ENCODE peak calls at places on chromosomes 1 and 21, in four cellular contexts. One of them, this sample, is unnamed.

GRCh38 chr1:202397256-202397655 is 48.8 kb downstream of the PPP1R12B start:
- DNase-seq in neural progenitor cell: no peak
- DNase-seq in mesenchymal stem cell: no peak
- DNase-seq in IMR-90: no peak
- DNase-seq in this sample: peak

GRCh38 chr1:28646040-28646439 is 2.4 kb upstream of the RNU11 start:
- DNase-seq in neural progenitor cell: no peak
- DNase-seq in mesenchymal stem cell: peak
- DNase-seq in IMR-90: peak
- DNase-seq in this sample: no peak

GRCh38 chr1:211632117-211632807 is 43.2 kb downstream of the NEK2 start:
- DNase-seq in neural progenitor cell: no peak
- DNase-seq in mesenchymal stem cell: no peak
- DNase-seq in IMR-90: no peak
- DNase-seq in this sample: peak

GRCh38 chr1:25501235-25502058 is 42.0 kb upstream of the LDLRAP1 start:
- DNase-seq in neural progenitor cell: peak
- DNase-seq in mesenchymal stem cell: peak
- DNase-seq in IMR-90: peak
- DNase-seq in this sample: no peak

GRCh38 chr1:73800376-73800775 is 397.6 kb downstream of the LRRIQ3 start:
- DNase-seq in neural progenitor cell: no peak
- DNase-seq in mesenchymal stem cell: peak
- DNase-seq in IMR-90: no peak
- DNase-seq in this sample: no peak

GRCh38 chr1:9755441-9755995 is 68.2 kb downstream of the CLSTN1 start:
- DNase-seq in neural progenitor cell: no peak
- DNase-seq in mesenchymal stem cell: no peak
- DNase-seq in IMR-90: no peak
- DNase-seq in this sample: peak

GRCh38 chr1:84583648-84584047 is 9.4 kb upstream of the CTBS start:
- DNase-seq in neural progenitor cell: peak
- DNase-seq in mesenchymal stem cell: peak
- DNase-seq in IMR-90: no peak
- DNase-seq in this sample: no peak

GRCh38 chr1:32724678-32725594 is 22.4 kb upstream of the SYNC start:
- DNase-seq in neural progenitor cell: peak
- DNase-seq in mesenchymal stem cell: peak
- DNase-seq in IMR-90: peak
- DNase-seq in this sample: peak

GRCh38 chr1:12428334-12428733 is 189.7 kb downstream of the DHRS3 start:
- DNase-seq in neural progenitor cell: no peak
- DNase-seq in mesenchymal stem cell: no peak
- DNase-seq in IMR-90: no peak
- DNase-seq in this sample: no peak

GRCh38 chr1:203217139-203217621 is 12.3 kb downstream of the CHIT1 start:
- DNase-seq in neural progenitor cell: no peak
- DNase-seq in mesenchymal stem cell: no peak
- DNase-seq in IMR-90: no peak
- DNase-seq in this sample: no peak

GRCh38 chr1:22645936-22646335 is 2.5 kb downstream of the C1QC start:
- DNase-seq in neural progenitor cell: no peak
- DNase-seq in mesenchymal stem cell: no peak
- DNase-seq in IMR-90: no peak
- DNase-seq in this sample: no peak

GRCh38 chr1:22641247-22641646 is 2.2 kb upstream of the C1QC start:
- DNase-seq in neural progenitor cell: no peak
- DNase-seq in mesenchymal stem cell: no peak
- DNase-seq in IMR-90: no peak
- DNase-seq in this sample: no peak

GRCh38 chr1:22641906-22642636 is 1.4 kb upstream of the C1QC start:
- DNase-seq in neural progenitor cell: peak
- DNase-seq in mesenchymal stem cell: peak
- DNase-seq in IMR-90: peak
- DNase-seq in this sample: peak

GRCh38 chr1:22643928-22644327 is 495 bp downstream of the C1QC start:
- DNase-seq in neural progenitor cell: no peak
- DNase-seq in mesenchymal stem cell: no peak
- DNase-seq in IMR-90: no peak
- DNase-seq in this sample: no peak

GRCh38 chr1:22643381-22643780 is at the start of gene C1QC:
- DNase-seq in neural progenitor cell: no peak
- DNase-seq in mesenchymal stem cell: no peak
- DNase-seq in IMR-90: no peak
- DNase-seq in this sample: no peak
- H3K4me2 ChIP-seq in neural progenitor cell: no peak
- H3K4me2 ChIP-seq in mesenchymal stem cell: no peak
- H3K4me2 ChIP-seq in IMR-90: no peak
- H3K4me2 ChIP-seq in this sample: no peak

GRCh38 chr1:43622901-43623780 is 26.8 kb upstream of the KDM4A start:
- DNase-seq in neural progenitor cell: no peak
- DNase-seq in mesenchymal stem cell: no peak
- DNase-seq in IMR-90: no peak
- DNase-seq in this sample: no peak
- H3K4me2 ChIP-seq in neural progenitor cell: no peak
- H3K4me2 ChIP-seq in mesenchymal stem cell: no peak
- H3K4me2 ChIP-seq in IMR-90: no peak
- H3K4me2 ChIP-seq in this sample: no peak

DNA sequence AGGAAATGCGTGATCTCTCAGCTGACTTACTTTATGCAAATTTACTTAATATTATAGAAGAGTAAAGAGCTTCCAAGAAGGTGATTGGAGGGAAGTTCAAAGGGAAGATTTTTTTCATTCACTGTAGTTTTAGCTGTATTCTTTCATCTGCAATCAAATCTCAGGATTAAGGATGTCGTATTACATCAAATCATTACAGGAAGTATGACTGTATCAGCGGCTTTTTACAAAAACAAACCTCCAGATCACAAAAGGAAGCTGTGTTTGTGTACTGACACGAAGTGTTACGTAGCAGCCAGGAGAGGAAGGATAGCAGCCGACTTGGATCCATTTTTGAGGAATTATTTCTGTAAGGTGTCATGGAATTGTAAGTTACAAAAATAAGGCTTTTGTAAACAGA is 49.6 kb downstream of the KCNJ15 start:
- DNase-seq in neural progenitor cell: no peak
- DNase-seq in mesenchymal stem cell: no peak
- DNase-seq in IMR-90: peak
- DNase-seq in this sample: peak
- H3K4me2 ChIP-seq in neural progenitor cell: no peak
- H3K4me2 ChIP-seq in mesenchymal stem cell: no peak
- H3K4me2 ChIP-seq in IMR-90: peak
- H3K4me2 ChIP-seq in this sample: peak

DNA sequence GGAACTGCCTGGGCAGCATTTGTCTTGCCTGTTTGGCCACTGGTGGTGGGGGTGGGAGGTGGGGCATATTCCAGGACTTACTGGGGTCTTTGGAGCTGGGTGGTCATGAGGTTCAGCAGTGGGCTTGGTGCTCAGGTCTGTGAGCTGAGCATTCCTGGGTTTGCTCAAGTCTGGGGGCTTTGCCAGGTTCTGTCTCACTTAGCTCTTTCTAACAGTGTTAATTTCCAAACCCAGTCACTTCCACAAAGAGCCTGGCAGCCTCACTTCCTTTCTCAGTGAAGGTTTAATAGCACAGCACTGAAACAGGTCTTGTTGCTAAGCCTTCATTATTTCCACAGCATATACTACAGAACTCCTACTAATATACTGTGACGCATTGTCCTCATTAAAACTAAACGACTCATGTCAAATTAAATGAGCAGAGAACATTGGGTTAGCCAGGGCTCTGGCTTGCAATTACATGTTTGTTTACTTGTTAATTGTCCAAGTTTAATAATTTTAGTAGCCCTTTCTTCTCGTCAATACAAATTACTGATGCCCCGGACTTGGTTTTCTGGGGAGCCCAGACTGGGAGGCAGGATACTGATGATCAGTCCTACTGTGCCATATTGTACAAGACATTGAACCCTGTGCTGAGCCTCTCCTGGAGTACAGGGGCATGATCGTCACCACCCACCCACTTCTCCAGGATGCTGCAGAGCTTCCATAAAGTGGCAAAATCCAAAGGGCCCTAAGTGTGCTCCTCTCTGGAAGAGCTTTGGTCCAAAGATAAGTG is 170.7 kb downstream of the IER5 start:
- DNase-seq in neural progenitor cell: no peak
- DNase-seq in mesenchymal stem cell: no peak
- DNase-seq in IMR-90: no peak
- DNase-seq in this sample: no peak
- H3K4me2 ChIP-seq in neural progenitor cell: no peak
- H3K4me2 ChIP-seq in mesenchymal stem cell: no peak
- H3K4me2 ChIP-seq in IMR-90: no peak
- H3K4me2 ChIP-seq in this sample: no peak

GRCh38 chr1:65103807-65104206 is 44.2 kb upstream of the AK4 start:
- DNase-seq in neural progenitor cell: no peak
- DNase-seq in mesenchymal stem cell: no peak
- DNase-seq in IMR-90: no peak
- DNase-seq in this sample: no peak
- H3K4me2 ChIP-seq in neural progenitor cell: no peak
- H3K4me2 ChIP-seq in mesenchymal stem cell: no peak
- H3K4me2 ChIP-seq in IMR-90: no peak
- H3K4me2 ChIP-seq in this sample: no peak